ENCODE peak calls at places on chromosomes 16 and 17, in eight cellular contexts. B is stomach, P is Peyer's patch, Y is brain microvascular endothelial cell, K is fibroblast of lung, U is fibroblast of mammary gland, S is foreskin fibroblast, A is cardiac fibroblast. X is an unnamed sample.

GRCh38 chr17:2594657-2595085 is 1.2 kb downstream of the PAFAH1B1 start:
- DNase-seq in P (no peak), A (no peak), U (no peak), S (no peak), B (no peak), K (no peak), Y (no peak), X (no peak)

GRCh38 chr16:85515319-85515745 is 97.8 kb upstream of the GSE1 start:
- DNase-seq in A (no peak), U (no peak), S (no peak), P (no peak), K (no peak), Y (no peak), B (no peak), X (no peak)

GRCh38 chr17:81644496-81644895 is 7.5 kb downstream of the TSPAN10 start:
- DNase-seq in B (no peak), A (no peak), Y (no peak), S (no peak), K (no peak), U (no peak), P (no peak), X (no peak)

GRCh38 chr17:8075574-8076342 is 11.8 kb downstream of the ALOX12B start:
- DNase-seq in A (no peak), S (no peak), K (no peak), U (no peak), B (no peak), Y (no peak), P (no peak), X (no peak)

GRCh38 chr17:81644976-81645952 is 8.3 kb downstream of the TSPAN10 start:
- DNase-seq in Y (no peak), B (no peak), A (no peak), P (no peak), K (no peak), S (no peak), U (no peak), X (no peak)

GRCh38 chr17:72110231-72110952 is 10.4 kb upstream of the SOX9 start:
- DNase-seq in B (no peak), P (no peak), S (no peak), Y (no peak), A (no peak), U (peak), K (no peak), X (no peak)

GRCh38 chr17:37466471-37466870 is 23.2 kb upstream of the DUSP14 start:
- DNase-seq in K (no peak), Y (no peak), U (no peak), P (no peak), S (no peak), B (no peak), A (no peak), X (no peak)

GRCh38 chr17:56175299-56175935 is 22.1 kb downstream of the ANKFN1 start:
- DNase-seq in B (no peak), A (no peak), S (no peak), K (peak), U (no peak), Y (no peak), P (no peak), X (no peak)

GRCh38 chr16:65547799-65548446 is 426.1 kb upstream of the CDH11 start:
- DNase-seq in P (no peak), S (peak), B (no peak), U (peak), Y (peak), A (peak), K (peak), X (no peak)

GRCh38 chr17:48439875-48440505 is 10.0 kb upstream of the SKAP1 start:
- DNase-seq in A (peak), P (no peak), U (no peak), S (no peak), B (peak), Y (no peak), K (no peak), X (no peak)
- TF ChIP-seq CTCF in A (no peak), P (no peak), U (no peak), S (no peak), B (no peak), Y (no peak), K (no peak), X (no peak)

GRCh38 chr17:19553036-19553435 is 19.4 kb downstream of the SLC47A1 start:
- DNase-seq in U (no peak), A (no peak), P (no peak), B (no peak), S (no peak), K (no peak), Y (no peak), X (no peak)

GRCh38 chr17:19549746-19550623 is 16.3 kb downstream of the SLC47A1 start:
- DNase-seq in K (no peak), P (no peak), U (no peak), Y (no peak), S (no peak), A (no peak), B (no peak), X (peak)

GRCh38 chr17:19551148-19551547 is 17.5 kb downstream of the SLC47A1 start:
- DNase-seq in S (no peak), Y (no peak), B (no peak), U (no peak), K (no peak), P (no peak), A (no peak), X (no peak)

GRCh38 chr17:19554393-19554792 is 20.7 kb downstream of the SLC47A1 start:
- DNase-seq in Y (peak), K (no peak), U (no peak), S (peak), A (peak), P (no peak), B (no peak), X (no peak)

DNA sequence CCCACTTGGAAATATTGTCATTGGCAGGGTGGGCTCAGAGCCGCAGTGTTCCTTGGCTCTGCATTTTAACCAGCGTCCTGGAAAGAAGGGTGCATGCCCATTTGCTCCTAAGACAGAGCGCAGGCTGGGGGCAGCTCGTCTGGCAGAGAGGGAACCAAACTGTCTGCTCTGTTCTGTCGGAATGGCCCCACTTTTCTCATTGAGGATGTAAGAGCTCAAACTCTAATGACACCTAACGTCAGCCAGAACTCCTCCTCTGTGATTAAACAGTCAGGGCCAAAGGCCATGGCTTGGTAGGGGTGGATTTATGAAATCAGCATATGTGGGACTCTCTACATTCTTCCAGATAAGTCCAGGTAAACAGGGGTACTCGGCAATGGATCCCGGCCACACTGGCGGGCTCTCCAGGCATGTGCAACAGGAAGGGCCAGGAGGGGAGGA is 18.1 kb downstream of the SLC47A1 start:
- DNase-seq in K (no peak), B (no peak), Y (no peak), S (no peak), P (no peak), U (no peak), A (no peak), X (no peak)
- H3K4me3 ChIP-seq in K (no peak), B (no peak), Y (no peak), S (no peak), P (no peak), U (no peak), A (no peak), X (no peak)

DNA sequence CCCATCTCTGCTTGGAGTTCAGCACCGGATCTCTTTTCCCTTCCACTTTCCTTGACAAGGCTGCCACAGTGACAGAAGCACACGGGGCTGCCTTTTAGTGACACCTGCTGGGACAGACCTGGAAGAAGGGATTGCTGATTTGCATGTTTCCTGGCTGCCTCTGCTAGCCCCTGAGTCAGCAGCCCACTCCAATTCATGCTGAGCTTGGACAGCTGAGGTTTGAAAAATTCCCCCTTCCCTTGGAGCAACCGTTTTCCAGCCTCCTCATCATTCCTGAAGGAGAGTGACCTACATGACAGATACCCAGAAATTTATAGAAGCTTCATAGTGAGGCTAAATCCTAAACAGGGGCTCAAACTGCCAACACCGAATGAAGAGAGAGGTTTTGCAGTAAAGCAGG is 18.8 kb upstream of the RBL2 start:
- DNase-seq in A (no peak), Y (no peak), U (no peak), S (no peak), K (no peak), B (no peak), P (no peak), X (no peak)
- TF ChIP-seq CTCF in A (no peak), Y (no peak), U (no peak), S (no peak), K (no peak), B (no peak), P (no peak), X (peak)

DNA sequence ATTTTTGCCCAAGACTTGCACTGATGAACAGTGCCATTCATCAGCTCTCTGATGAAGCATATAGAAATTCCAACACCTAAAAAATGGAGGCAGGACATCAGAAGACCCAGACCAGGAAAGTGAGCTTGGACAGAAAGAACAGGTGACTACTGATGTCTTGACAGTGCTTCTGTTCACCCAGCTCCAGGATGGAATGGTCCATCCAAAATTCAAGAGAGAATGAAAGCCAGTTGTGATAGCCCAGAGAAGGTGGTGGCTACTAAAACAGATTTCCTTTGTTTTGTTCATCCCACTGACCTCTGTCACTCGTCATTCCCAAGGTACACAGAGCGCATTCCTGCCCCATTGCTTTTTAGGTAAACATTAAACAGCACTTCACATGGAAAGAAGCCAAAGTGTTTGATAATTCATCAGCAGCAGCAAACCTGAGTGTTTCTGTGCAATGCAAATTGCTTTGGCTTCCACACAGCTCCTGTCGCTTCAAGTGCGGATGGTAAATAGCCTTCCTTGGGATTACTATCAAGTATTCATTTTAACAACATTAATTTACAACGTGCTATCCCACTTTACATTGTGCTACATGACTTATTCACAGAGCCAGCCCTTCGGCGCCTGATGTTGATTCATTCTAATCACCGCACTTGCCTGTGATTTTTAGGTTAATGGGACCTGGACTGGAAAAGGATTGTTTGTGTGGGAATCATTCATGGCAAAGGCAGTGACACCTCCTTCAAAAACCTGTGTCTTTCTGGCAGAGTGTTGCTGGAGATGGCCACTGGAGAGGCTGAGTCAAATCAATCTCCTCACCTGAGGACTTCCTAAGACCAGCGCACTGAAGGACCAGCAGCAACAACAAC is 65.1 kb upstream of the TOX3 start:
- DNase-seq in A (no peak), P (no peak), K (no peak), B (peak), S (no peak), Y (no peak), U (no peak), X (peak)
- H3K4me3 ChIP-seq in A (no peak), P (peak), K (no peak), B (no peak), S (no peak), Y (no peak), U (no peak), X (peak)

GRCh38 chr16:27768651-27769270 is 218.8 kb downstream of the KATNIP start:
- DNase-seq in A (no peak), Y (no peak), S (no peak), K (peak), B (no peak), P (peak), U (peak), X (no peak)

GRCh38 chr16:27767971-27768591 is 218.1 kb downstream of the KATNIP start:
- DNase-seq in Y (no peak), P (peak), U (no peak), B (no peak), S (no peak), K (no peak), A (no peak), X (no peak)

GRCh38 chr16:27771201-27771910 is 221.4 kb downstream of the KATNIP start:
- DNase-seq in K (no peak), U (no peak), Y (no peak), P (peak), S (no peak), B (no peak), A (no peak), X (no peak)

GRCh38 chr16:27770271-27771196 is 220.6 kb downstream of the KATNIP start:
- DNase-seq in Y (no peak), P (peak), B (no peak), K (no peak), S (no peak), A (no peak), U (no peak), X (no peak)

GRCh38 chr16:27769561-27770222 is 219.7 kb downstream of the KATNIP start:
- DNase-seq in U (peak), S (no peak), K (peak), B (no peak), P (peak), Y (peak), A (peak), X (no peak)
- TF ChIP-seq CTCF in U (no peak), S (no peak), K (no peak), B (no peak), P (no peak), Y (no peak), A (no peak), X (no peak)

GRCh38 chr17:29586676-29587469 is 2.6 kb downstream of the GIT1 start:
- DNase-seq in K (no peak), P (no peak), S (no peak), U (no peak), A (no peak), Y (no peak), B (no peak), X (no peak)

GRCh38 chr17:29588561-29589411 is 662 bp downstream of the GIT1 start:
- DNase-seq in P (peak), K (peak), A (peak), U (no peak), B (no peak), Y (no peak), S (no peak), X (no peak)

GRCh38 chr17:29589524-29590260 is at the start of gene GIT1:
- DNase-seq in K (peak), Y (peak), B (peak), P (peak), A (peak), S (peak), U (peak), X (no peak)

GRCh38 chr17:29588017-29588557 is 1.4 kb downstream of the GIT1 start:
- DNase-seq in Y (no peak), K (peak), S (no peak), P (no peak), A (no peak), U (no peak), B (no peak), X (no peak)

GRCh38 chr17:29587591-29587990 is 1.9 kb downstream of the GIT1 start:
- DNase-seq in P (no peak), Y (no peak), K (no peak), S (no peak), U (no peak), B (no peak), A (no peak), X (no peak)
- H3K4me3 ChIP-seq in P (peak), Y (peak), K (peak), S (peak), U (peak), B (peak), A (peak), X (peak)

DNA sequence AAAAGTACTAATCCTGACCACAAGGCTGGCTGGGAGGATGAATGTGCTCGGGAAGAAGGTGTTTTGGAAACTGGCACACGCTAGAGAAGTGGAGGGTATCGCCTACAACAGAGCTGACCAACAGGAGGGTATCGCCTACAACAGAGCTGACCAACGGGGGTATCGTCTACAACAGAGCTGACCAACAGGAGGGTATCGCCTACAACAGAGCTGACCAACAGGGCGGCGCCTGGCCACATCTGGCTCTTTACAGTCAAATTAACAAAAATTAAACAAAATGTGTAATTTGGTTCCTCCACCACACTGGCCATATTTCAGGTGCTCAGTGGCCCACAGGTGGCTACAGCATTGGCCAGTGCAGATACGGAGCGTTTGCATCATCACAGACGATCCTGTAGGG is 153.5 kb downstream of the CMIP start:
- DNase-seq in B (no peak), P (no peak), K (no peak), A (no peak), S (no peak), Y (no peak), U (no peak), X (no peak)
- TF ChIP-seq CTCF in B (no peak), P (no peak), K (no peak), A (no peak), S (no peak), Y (peak), U (no peak), X (peak)

GRCh38 chr16:73071131-73071940 is 23.4 kb upstream of the ZFHX3 start:
- DNase-seq in K (peak), B (peak), P (peak), Y (no peak), S (no peak), A (peak), U (no peak), X (no peak)
- H3K4me3 ChIP-seq in K (peak), B (peak), P (no peak), Y (peak), S (peak), A (no peak), U (no peak), X (peak)

X was measured in epithelial cell of proximal tubule.